ENCODE peak calls at places on chromosomes 3 and 15, in six cellular contexts. B is cerebellar nuclear complex, A is mucosa of gallbladder, N is posterior cingulate gyrus, R is mesendoderm, Z is RWPE1. D is an unnamed sample.

GRCh38 chr3:136860541-136860940 is 1.5 kb upstream of the NCK1 start:
- DNase-seq in A (no peak), R (peak; percentile 49), Z (no peak), B (no peak), N (no peak), D (no peak)

GRCh38 chr3:44111482-44111881 is 130.2 kb upstream of the TOPAZ1 start:
- DNase-seq in Z (no peak), R (no peak), A (no peak), B (no peak), N (no peak), D (no peak)

GRCh38 chr3:124838963-124839362 is 48.2 kb downstream of the ITGB5 start:
- DNase-seq in A (no peak), N (no peak), B (no peak), R (no peak), Z (no peak), D (no peak)

GRCh38 chr3:56125358-56126005 is 342.8 kb downstream of the ERC2 start:
- DNase-seq in R (peak; percentile 90), A (no peak), B (no peak), N (no peak), Z (peak; percentile 46), D (peak; percentile 20)

GRCh38 chr15:41494922-41495735 is 1.5 kb downstream of the ITPKA start:
- DNase-seq in B (no peak), R (peak; percentile 27), A (no peak), Z (no peak), N (no peak), D (no peak)

GRCh38 chr15:46131876-46132275 is 497.0 kb downstream of the SQOR start:
- DNase-seq in A (no peak), Z (no peak), R (no peak), B (no peak), N (no peak), D (no peak)

GRCh38 chr15:58576657-58577056 is 144.9 kb downstream of the LIPC start:
- DNase-seq in B (no peak), A (no peak), N (no peak), Z (no peak), R (no peak), D (no peak)

GRCh38 chr3:85037203-85037602 is 78.4 kb downstream of the CADM2 start:
- DNase-seq in B (no peak), A (no peak), Z (no peak), R (no peak), N (no peak), D (no peak)

GRCh38 chr3:28667646-28668376 is 319.2 kb upstream of the AZI2 start:
- DNase-seq in A (peak; percentile 69), R (peak; percentile 89), B (no peak), N (peak; percentile 12), Z (peak; percentile 13), D (peak; percentile 48)

GRCh38 chr3:24829011-24829581 is 334.4 kb upstream of the THRB start:
- DNase-seq in R (peak; percentile 49), B (no peak), Z (peak; percentile 16), N (peak; percentile 42), A (peak; percentile 31), D (peak; percentile 82)

GRCh38 chr15:93026359-93026758 is 62.7 kb downstream of the RGMA start:
- DNase-seq in A (no peak), R (no peak), Z (no peak), N (no peak), B (no peak), D (no peak)

GRCh38 chr3:9108876-9109569 is 140.4 kb downstream of the SRGAP3 start:
- DNase-seq in B (no peak), A (no peak), N (no peak), Z (no peak), R (peak; percentile 72), D (no peak)

GRCh38 chr3:46659285-46659684 is 34.2 kb downstream of the ALS2CL start:
- DNase-seq in Z (no peak), A (no peak), B (no peak), R (peak; percentile 75), N (no peak), D (no peak)